ENCODE peak calls at places on chromosomes 2 and 18, in four cellular contexts. P is H1, J is SK-N-SH, N is HepG2. I is an unnamed sample.

GRCh38 chr2:100831158-100831715 is 11.3 kb downstream of the NPAS2 start:
- DNase-seq in P (no peak), J (no peak), N (no peak), I (no peak)

GRCh38 chr2:150663143-150663542 is 175.7 kb upstream of the RND3 start:
- DNase-seq in P (no peak), J (no peak), N (no peak), I (no peak)

GRCh38 chr2:239109041-239109915 is 261.4 kb downstream of the TWIST2 start:
- DNase-seq in P (no peak), J (no peak), N (no peak), I (no peak)

GRCh38 chr18:35770360-35770759 is 188.8 kb downstream of the GALNT1 start:
- DNase-seq in P (no peak), J (no peak), N (no peak), I (no peak)

GRCh38 chr2:49255325-49256023 is 101.2 kb upstream of the FSHR start:
- DNase-seq in P (no peak), J (peak; percentile 33), N (no peak), I (no peak)

GRCh38 chr2:101113441-101114267 is 37.5 kb downstream of the TBC1D8 start:
- DNase-seq in P (peak; percentile 33), J (peak; percentile 56), N (peak; percentile 88), I (no peak)

GRCh38 chr2:71930073-71930681 is 217.5 kb downstream of the CYP26B1 start:
- DNase-seq in P (no peak), J (peak; percentile 68), N (no peak), I (no peak)

GRCh38 chr18:25230658-25231326 is 121.2 kb downstream of the ZNF521 start:
- DNase-seq in P (no peak), J (no peak), N (no peak), I (no peak)

GRCh38 chr2:143960177-143960576 is 559.7 kb downstream of the ZEB2 start:
- DNase-seq in P (no peak), J (no peak), N (no peak), I (no peak)

GRCh38 chr2:218895758-218896500 is 15.3 kb downstream of the WNT10A start:
- DNase-seq in P (no peak), J (no peak), N (no peak), I (peak; percentile 60)

GRCh38 chr2:216031960-216032689 is 18.8 kb upstream of the MREG start:
- DNase-seq in P (no peak), J (no peak), N (no peak), I (peak; percentile 79)

GRCh38 chr2:209942936-209943605 is 59.4 kb upstream of the RPE start:
- DNase-seq in P (no peak), J (no peak), N (no peak), I (no peak)

GRCh38 chr18:50286391-50287027 is 983 bp downstream of the CXXC1 start:
- DNase-seq in P (no peak), J (peak; percentile 73), N (no peak), I (no peak)

GRCh38 chr2:157559061-157559460 is 69.6 kb downstream of the ACVR1C start:
- DNase-seq in P (no peak), J (no peak), N (no peak), I (no peak)

DNA sequence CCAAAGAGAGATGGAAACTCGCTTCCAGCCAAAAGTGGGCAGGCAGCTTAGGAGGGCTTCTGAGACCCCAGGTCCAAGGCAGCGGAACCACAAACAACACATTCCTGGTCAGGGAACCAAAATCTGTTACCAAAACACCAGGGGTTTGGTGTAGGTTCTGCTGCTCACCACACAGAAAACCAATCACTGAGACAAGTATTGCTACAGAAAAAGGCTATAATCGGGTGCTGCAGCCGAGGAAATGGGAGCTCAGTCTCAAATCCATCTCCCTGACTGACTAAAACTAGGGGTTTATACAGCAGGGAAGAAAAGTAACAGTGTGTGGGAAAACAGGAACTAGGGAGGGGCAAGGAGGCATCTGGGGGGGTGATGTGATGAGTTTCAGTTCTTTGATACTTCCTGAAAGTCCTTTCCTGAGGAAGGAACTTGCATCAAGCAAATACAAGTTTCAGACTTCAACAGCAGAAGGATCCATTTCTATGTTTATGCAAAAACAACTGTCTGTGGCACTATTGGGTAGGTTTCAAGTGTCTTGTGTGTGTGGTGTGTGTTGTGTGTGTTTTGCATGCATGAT is 108.0 kb downstream of the FAM168B start:
- DNase-seq in P (no peak), J (no peak), N (no peak), I (no peak)
- TF ChIP-seq TCF12 in P (no peak), J (no peak), N (no peak), I (no peak)

GRCh38 chr2:55059793-55060192 is 9.5 kb upstream of the RTN4 start:
- DNase-seq in P (no peak), J (no peak), N (no peak), I (no peak)

GRCh38 chr2:55062754-55063153 is 12.5 kb upstream of the RTN4 start:
- DNase-seq in P (no peak), J (no peak), N (no peak), I (no peak)

GRCh38 chr2:55063226-55063625 is 13.0 kb upstream of the RTN4 start:
- DNase-seq in P (no peak), J (no peak), N (no peak), I (no peak)

GRCh38 chr2:55063713-55064323 is 13.6 kb upstream of the RTN4 start:
- DNase-seq in P (no peak), J (no peak), N (peak; percentile 32), I (no peak)

GRCh38 chr2:55061534-55062344 is 11.5 kb upstream of the RTN4 start:
- DNase-seq in P (no peak), J (no peak), N (no peak), I (no peak)
- TF ChIP-seq TCF12 in P (no peak), J (no peak), N (no peak), I (no peak)

GRCh38 chr2:136107238-136108033 is 10.5 kb downstream of the CXCR4 start:
- DNase-seq in P (no peak), J (no peak), N (no peak), I (no peak)
- TF ChIP-seq TCF12 in P (no peak), J (no peak), N (no peak), I (peak; percentile 18)

GRCh38 chr2:237546876-237547395 is 19.4 kb upstream of the PRLH start:
- DNase-seq in P (no peak), J (no peak), N (no peak), I (no peak)
- TF ChIP-seq TCF12 in P (no peak), J (no peak), N (no peak), I (no peak)

GRCh38 chr2:97911210-97911921 is 84.4 kb downstream of the TMEM131 start:
- DNase-seq in P (no peak), J (no peak), N (no peak), I (peak; percentile 84)
- TF ChIP-seq TCF12 in P (no peak), J (no peak), N (no peak), I (no peak)

GRCh38 chr2:55035716-55036115 is 14.5 kb downstream of the RTN4 start:
- DNase-seq in P (no peak), J (no peak), N (no peak), I (no peak)
- TF ChIP-seq TCF12 in P (no peak), J (no peak), N (no peak), I (no peak)

DNA sequence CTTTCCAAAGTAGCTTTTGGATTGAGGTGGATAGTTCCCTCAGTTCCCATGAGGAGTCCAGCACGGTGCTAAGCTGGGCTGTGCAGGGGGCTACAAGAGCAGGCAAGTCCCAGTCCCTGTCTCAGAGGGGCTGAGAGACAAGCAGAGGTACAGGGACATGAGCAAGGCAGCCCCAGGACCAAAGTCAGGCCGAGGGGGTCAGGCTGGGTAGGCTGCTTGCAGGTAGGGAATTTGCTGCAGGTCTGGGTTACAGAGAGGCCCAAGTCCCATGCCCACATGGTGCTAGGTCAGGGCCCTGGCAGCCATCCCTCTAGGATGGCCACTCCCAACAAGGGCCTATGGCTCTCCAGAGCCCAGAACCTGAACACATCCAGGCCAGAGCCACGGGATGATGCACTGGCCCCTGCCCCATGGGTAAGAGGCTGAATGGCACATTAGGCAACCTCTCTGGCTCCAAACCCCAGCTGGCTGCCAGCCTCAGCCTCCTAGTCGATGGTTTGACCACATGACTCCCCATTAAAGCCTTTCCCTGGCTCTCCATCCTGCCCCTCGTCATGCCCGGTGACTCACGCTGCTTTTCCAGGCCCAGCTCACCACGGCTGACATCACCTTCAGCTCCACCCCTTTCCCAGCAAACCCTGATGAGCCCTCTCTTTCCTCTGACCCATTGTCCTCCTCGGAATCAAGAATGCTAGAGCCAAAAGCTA is 83.7 kb downstream of the SDC1 start:
- DNase-seq in P (no peak), J (no peak), N (peak; percentile 61), I (no peak)
- TF ChIP-seq TCF12 in P (no peak), J (peak; percentile 78), N (no peak), I (no peak)